ENCODE peak calls at places on chromosomes 2 and 18, in eight cellular contexts. One of them, this sample, is unnamed. For H3K27me3, the result is how much of the 10 kb centered on the place peaks cover.

GRCh38 chr18:77547757-77548156 is 298.1 kb downstream of the GALR1 start:
- DNase-seq in dorsolateral prefrontal cortex: no peak
- DNase-seq in cardiac muscle cell: no peak
- DNase-seq in heart left ventricle: peak
- DNase-seq in AG04450: no peak
- DNase-seq in HepG2: no peak
- DNase-seq in CD8-positive, alpha-beta T cell: no peak
- DNase-seq in PC-3: no peak
- DNase-seq in this sample: no peak

GRCh38 chr2:189408294-189408693 is 33.0 kb upstream of the WDR75 start:
- DNase-seq in heart left ventricle: no peak
- DNase-seq in HepG2: no peak
- DNase-seq in dorsolateral prefrontal cortex: no peak
- DNase-seq in PC-3: peak
- DNase-seq in CD8-positive, alpha-beta T cell: no peak
- DNase-seq in AG04450: no peak
- DNase-seq in cardiac muscle cell: no peak
- DNase-seq in this sample: no peak

GRCh38 chr2:209305746-209306196 is 118.1 kb upstream of the MAP2 start:
- DNase-seq in cardiac muscle cell: no peak
- DNase-seq in dorsolateral prefrontal cortex: peak
- DNase-seq in PC-3: no peak
- DNase-seq in AG04450: no peak
- DNase-seq in heart left ventricle: no peak
- DNase-seq in HepG2: no peak
- DNase-seq in CD8-positive, alpha-beta T cell: no peak
- DNase-seq in this sample: no peak

GRCh38 chr2:18445412-18446320 is 114.8 kb downstream of the RDH14 start:
- DNase-seq in heart left ventricle: no peak
- DNase-seq in AG04450: no peak
- DNase-seq in cardiac muscle cell: peak
- DNase-seq in PC-3: no peak
- DNase-seq in CD8-positive, alpha-beta T cell: no peak
- DNase-seq in HepG2: no peak
- DNase-seq in dorsolateral prefrontal cortex: no peak
- DNase-seq in this sample: no peak

GRCh38 chr2:109197491-109198480 is 68.8 kb downstream of the SH3RF3 start:
- DNase-seq in PC-3: no peak
- DNase-seq in HepG2: no peak
- DNase-seq in cardiac muscle cell: no peak
- DNase-seq in CD8-positive, alpha-beta T cell: no peak
- DNase-seq in heart left ventricle: no peak
- DNase-seq in dorsolateral prefrontal cortex: no peak
- DNase-seq in AG04450: no peak
- DNase-seq in this sample: no peak

GRCh38 chr2:197237720-197238370 is 72.7 kb downstream of the ANKRD44 start:
- DNase-seq in cardiac muscle cell: no peak
- DNase-seq in heart left ventricle: no peak
- DNase-seq in PC-3: no peak
- DNase-seq in dorsolateral prefrontal cortex: no peak
- DNase-seq in AG04450: no peak
- DNase-seq in CD8-positive, alpha-beta T cell: no peak
- DNase-seq in HepG2: no peak
- DNase-seq in this sample: no peak

GRCh38 chr2:120332384-120332783 is 13.6 kb upstream of the INHBB start:
- DNase-seq in dorsolateral prefrontal cortex: no peak
- DNase-seq in PC-3: no peak
- DNase-seq in HepG2: no peak
- DNase-seq in cardiac muscle cell: no peak
- DNase-seq in AG04450: no peak
- DNase-seq in heart left ventricle: no peak
- DNase-seq in CD8-positive, alpha-beta T cell: no peak
- DNase-seq in this sample: no peak

GRCh38 chr2:217732995-217733394 is 269.8 kb downstream of the TNS1 start:
- DNase-seq in heart left ventricle: no peak
- DNase-seq in HepG2: no peak
- DNase-seq in cardiac muscle cell: peak
- DNase-seq in dorsolateral prefrontal cortex: no peak
- DNase-seq in AG04450: no peak
- DNase-seq in PC-3: no peak
- DNase-seq in CD8-positive, alpha-beta T cell: no peak
- DNase-seq in this sample: no peak

GRCh38 chr2:17051558-17051957 is 385.9 kb upstream of the CYRIA start:
- DNase-seq in dorsolateral prefrontal cortex: no peak
- DNase-seq in PC-3: no peak
- DNase-seq in CD8-positive, alpha-beta T cell: no peak
- DNase-seq in cardiac muscle cell: no peak
- DNase-seq in heart left ventricle: no peak
- DNase-seq in HepG2: no peak
- DNase-seq in AG04450: no peak
- DNase-seq in this sample: no peak

GRCh38 chr2:3780477-3781402 is 77.4 kb downstream of the DCDC2C start:
- DNase-seq in AG04450: no peak
- DNase-seq in cardiac muscle cell: peak
- DNase-seq in HepG2: peak
- DNase-seq in dorsolateral prefrontal cortex: peak
- DNase-seq in heart left ventricle: peak
- DNase-seq in CD8-positive, alpha-beta T cell: peak
- DNase-seq in PC-3: peak
- DNase-seq in this sample: peak

GRCh38 chr2:160917850-160918249 is 242.4 kb upstream of the TANK start:
- DNase-seq in heart left ventricle: no peak
- DNase-seq in PC-3: no peak
- DNase-seq in dorsolateral prefrontal cortex: no peak
- DNase-seq in cardiac muscle cell: no peak
- DNase-seq in CD8-positive, alpha-beta T cell: no peak
- DNase-seq in HepG2: no peak
- DNase-seq in AG04450: no peak
- DNase-seq in this sample: no peak

GRCh38 chr2:105411720-105412407 is 13.0 kb upstream of the FHL2 start:
- DNase-seq in cardiac muscle cell: no peak
- DNase-seq in AG04450: no peak
- DNase-seq in PC-3: peak
- DNase-seq in dorsolateral prefrontal cortex: no peak
- DNase-seq in HepG2: no peak
- DNase-seq in CD8-positive, alpha-beta T cell: no peak
- DNase-seq in heart left ventricle: no peak
- DNase-seq in this sample: no peak

GRCh38 chr2:240287011-240287410 is 146.6 kb upstream of the OTOS start:
- DNase-seq in dorsolateral prefrontal cortex: no peak
- DNase-seq in cardiac muscle cell: no peak
- DNase-seq in HepG2: no peak
- DNase-seq in heart left ventricle: no peak
- DNase-seq in AG04450: no peak
- DNase-seq in CD8-positive, alpha-beta T cell: no peak
- DNase-seq in PC-3: no peak
- DNase-seq in this sample: no peak

GRCh38 chr18:7165846-7166393 is 48.3 kb upstream of the LAMA1 start:
- DNase-seq in cardiac muscle cell: no peak
- DNase-seq in AG04450: no peak
- DNase-seq in CD8-positive, alpha-beta T cell: no peak
- DNase-seq in HepG2: no peak
- DNase-seq in PC-3: no peak
- DNase-seq in dorsolateral prefrontal cortex: no peak
- DNase-seq in heart left ventricle: no peak
- DNase-seq in this sample: no peak

GRCh38 chr18:7170292-7170691 is 52.7 kb upstream of the LAMA1 start:
- DNase-seq in HepG2: no peak
- DNase-seq in dorsolateral prefrontal cortex: no peak
- DNase-seq in cardiac muscle cell: no peak
- DNase-seq in CD8-positive, alpha-beta T cell: no peak
- DNase-seq in AG04450: no peak
- DNase-seq in PC-3: no peak
- DNase-seq in heart left ventricle: no peak
- DNase-seq in this sample: no peak

GRCh38 chr18:7169601-7170000 is 52.0 kb upstream of the LAMA1 start:
- DNase-seq in dorsolateral prefrontal cortex: no peak
- DNase-seq in PC-3: no peak
- DNase-seq in HepG2: no peak
- DNase-seq in cardiac muscle cell: no peak
- DNase-seq in AG04450: no peak
- DNase-seq in CD8-positive, alpha-beta T cell: no peak
- DNase-seq in heart left ventricle: no peak
- DNase-seq in this sample: no peak

GRCh38 chr18:7168408-7168807 is 50.8 kb upstream of the LAMA1 start:
- DNase-seq in dorsolateral prefrontal cortex: no peak
- DNase-seq in HepG2: no peak
- DNase-seq in CD8-positive, alpha-beta T cell: no peak
- DNase-seq in PC-3: no peak
- DNase-seq in AG04450: no peak
- DNase-seq in cardiac muscle cell: no peak
- DNase-seq in heart left ventricle: no peak
- DNase-seq in this sample: no peak

GRCh38 chr18:7164610-7165009 is 47.0 kb upstream of the LAMA1 start:
- DNase-seq in heart left ventricle: no peak
- DNase-seq in PC-3: peak
- DNase-seq in dorsolateral prefrontal cortex: no peak
- DNase-seq in CD8-positive, alpha-beta T cell: no peak
- DNase-seq in cardiac muscle cell: peak
- DNase-seq in HepG2: no peak
- DNase-seq in AG04450: no peak
- DNase-seq in this sample: no peak
- TF ChIP-seq CTCF in heart left ventricle: peak
- TF ChIP-seq CTCF in PC-3: peak
- TF ChIP-seq CTCF in dorsolateral prefrontal cortex: no peak
- TF ChIP-seq CTCF in CD8-positive, alpha-beta T cell: no peak
- TF ChIP-seq CTCF in cardiac muscle cell: peak
- TF ChIP-seq CTCF in HepG2: peak
- TF ChIP-seq CTCF in AG04450: peak
- TF ChIP-seq CTCF in this sample: no peak

DNA sequence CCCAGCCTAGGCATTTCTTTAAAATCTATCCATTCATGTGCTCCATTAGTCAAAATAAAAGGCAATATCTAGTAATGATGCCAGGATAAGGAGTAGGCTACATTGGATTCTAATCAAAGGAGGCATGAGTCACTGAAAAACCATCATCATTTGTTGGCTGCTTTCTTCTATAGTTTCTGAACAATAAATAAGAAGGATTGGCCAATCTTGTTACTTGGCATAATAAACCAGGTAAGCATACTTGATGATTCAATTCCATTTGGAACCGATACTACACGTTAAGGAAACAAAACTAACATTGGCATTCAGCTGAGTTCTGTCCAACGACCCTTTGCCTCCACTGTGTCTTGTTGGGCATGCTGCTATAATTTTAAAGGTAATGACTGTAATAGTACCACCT is 27.2 kb downstream of the ATP8B1 start:
- DNase-seq in cardiac muscle cell: no peak
- DNase-seq in heart left ventricle: no peak
- DNase-seq in PC-3: peak
- DNase-seq in dorsolateral prefrontal cortex: no peak
- DNase-seq in AG04450: no peak
- DNase-seq in CD8-positive, alpha-beta T cell: no peak
- DNase-seq in HepG2: no peak
- DNase-seq in this sample: no peak
- H3K27ac ChIP-seq in cardiac muscle cell: no peak
- H3K27ac ChIP-seq in heart left ventricle: peak
- H3K27ac ChIP-seq in PC-3: peak
- H3K27ac ChIP-seq in dorsolateral prefrontal cortex: no peak
- H3K27ac ChIP-seq in AG04450: no peak
- H3K27ac ChIP-seq in CD8-positive, alpha-beta T cell: no peak
- H3K27ac ChIP-seq in HepG2: no peak
- H3K27ac ChIP-seq in this sample: no peak

DNA sequence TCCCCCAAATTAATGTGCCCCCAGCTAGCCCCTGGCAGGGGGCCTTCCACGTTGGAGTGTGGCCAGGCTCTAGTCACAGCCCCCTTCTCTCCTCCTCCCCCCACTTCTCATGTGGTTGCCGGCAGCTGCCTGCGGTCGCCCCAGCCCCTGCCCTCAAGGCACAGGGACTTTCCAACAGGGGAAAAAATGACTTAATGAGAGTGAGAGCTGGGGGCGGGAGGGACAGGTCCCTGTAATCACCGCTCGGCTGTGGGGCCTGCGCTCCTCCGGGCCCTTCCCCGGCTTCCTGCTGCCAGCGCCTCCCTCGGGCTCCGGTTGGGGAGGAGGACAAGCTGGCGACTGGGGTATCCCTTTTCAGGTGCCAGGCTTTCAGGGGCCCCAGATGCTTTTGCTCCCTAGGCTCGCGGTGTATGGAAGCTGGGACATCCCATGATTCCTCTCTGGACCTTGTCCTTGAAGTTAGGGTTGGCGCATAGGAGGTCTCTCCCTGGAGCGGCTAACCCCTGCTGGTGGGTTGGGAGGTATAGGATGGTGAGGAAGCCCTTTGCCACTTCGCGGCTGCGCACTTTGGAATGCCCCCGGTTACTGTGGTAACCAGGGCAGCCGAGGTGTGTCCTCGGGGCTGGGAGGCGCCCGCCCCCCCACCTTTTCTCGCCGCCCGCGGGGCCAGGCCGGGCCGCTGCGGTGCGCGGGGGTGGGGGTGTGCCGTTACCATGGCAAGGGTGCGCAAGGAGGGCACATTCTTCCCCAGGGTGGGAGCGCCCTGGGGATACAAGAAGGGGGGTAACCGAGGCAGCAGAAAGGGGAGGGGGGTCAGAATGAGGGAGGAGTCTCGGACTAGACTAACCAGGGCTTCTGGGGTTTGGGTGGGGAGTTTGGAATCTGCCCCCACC is 16.1 kb downstream of the WNT10A start:
- DNase-seq in AG04450: no peak
- DNase-seq in PC-3: peak
- DNase-seq in heart left ventricle: no peak
- DNase-seq in CD8-positive, alpha-beta T cell: peak
- DNase-seq in cardiac muscle cell: no peak
- DNase-seq in HepG2: no peak
- DNase-seq in dorsolateral prefrontal cortex: peak
- DNase-seq in this sample: peak
- H3K27me3 ChIP-seq in AG04450: half or more
- H3K27me3 ChIP-seq in PC-3: under half
- H3K27me3 ChIP-seq in heart left ventricle: half or more
- H3K27me3 ChIP-seq in CD8-positive, alpha-beta T cell: under half
- H3K27me3 ChIP-seq in cardiac muscle cell: half or more
- H3K27me3 ChIP-seq in HepG2: under half
- H3K27me3 ChIP-seq in dorsolateral prefrontal cortex: half or more
- H3K27me3 ChIP-seq in this sample: under half

DNA sequence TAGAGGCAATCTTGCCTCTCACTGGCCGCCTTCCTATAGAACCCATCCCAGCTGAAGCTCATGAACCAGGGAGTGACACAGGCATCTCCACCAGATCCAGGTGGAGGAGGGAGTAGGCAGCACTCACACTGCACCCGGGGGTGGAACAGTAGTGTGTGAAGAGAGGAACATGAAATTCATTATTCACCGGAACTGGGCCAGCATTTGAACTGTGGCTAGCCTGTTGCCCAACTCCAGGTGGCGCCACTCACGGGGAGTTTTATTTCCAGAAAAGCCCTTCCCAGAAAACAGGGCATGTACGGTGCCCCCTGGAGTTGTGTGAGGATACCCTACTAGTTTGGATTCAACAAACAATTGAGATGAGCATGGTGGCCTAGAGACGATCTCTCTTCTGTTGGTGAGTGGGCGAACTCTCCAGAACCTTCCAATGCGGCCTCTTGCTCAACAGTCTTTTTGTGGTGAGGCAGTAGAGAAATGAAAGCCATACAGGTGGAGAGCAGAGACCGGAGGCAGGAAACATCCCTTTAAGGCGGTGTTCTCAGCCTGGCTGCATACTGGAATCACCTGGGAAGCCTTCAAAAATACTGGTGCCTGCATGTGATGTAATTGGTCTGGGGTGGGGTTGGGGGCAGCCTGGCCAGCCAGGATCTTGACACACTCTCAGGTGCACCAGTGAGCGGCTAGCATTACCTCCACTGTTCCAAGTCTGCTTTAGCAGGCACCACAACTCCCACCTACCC is 73.5 kb upstream of the NEDD4L start:
- DNase-seq in dorsolateral prefrontal cortex: no peak
- DNase-seq in HepG2: peak
- DNase-seq in heart left ventricle: no peak
- DNase-seq in AG04450: no peak
- DNase-seq in cardiac muscle cell: no peak
- DNase-seq in CD8-positive, alpha-beta T cell: no peak
- DNase-seq in PC-3: peak
- DNase-seq in this sample: no peak
- TF ChIP-seq CTCF in dorsolateral prefrontal cortex: peak
- TF ChIP-seq CTCF in HepG2: peak
- TF ChIP-seq CTCF in heart left ventricle: peak
- TF ChIP-seq CTCF in AG04450: peak
- TF ChIP-seq CTCF in cardiac muscle cell: peak
- TF ChIP-seq CTCF in CD8-positive, alpha-beta T cell: no peak
- TF ChIP-seq CTCF in PC-3: peak
- TF ChIP-seq CTCF in this sample: no peak